ENCODE peak calls at places on chromosome 3, in five cellular contexts. One of them, this sample, is unnamed.

GRCh38 chr3:111829023-111829422 is 30.0 kb upstream of the PHLDB2 start:
- DNase-seq in GM03348: no peak
- DNase-seq in tibial nerve: no peak
- DNase-seq in effector memory CD4-positive, alpha-beta T cell: no peak
- DNase-seq in NCI-H2029 treated with DMSO at 0.1 percent for 48 hours: no peak
- DNase-seq in this sample: no peak

GRCh38 chr3:158918008-158918407 is 116.2 kb downstream of the MFSD1 start:
- DNase-seq in GM03348: peak; percentile 77
- DNase-seq in tibial nerve: peak; percentile 10
- DNase-seq in effector memory CD4-positive, alpha-beta T cell: no peak
- DNase-seq in NCI-H2029 treated with DMSO at 0.1 percent for 48 hours: no peak
- DNase-seq in this sample: no peak

GRCh38 chr3:79032686-79033318 is 735.0 kb downstream of the ROBO1 start:
- DNase-seq in GM03348: peak; percentile 57
- DNase-seq in tibial nerve: peak; percentile 68
- DNase-seq in effector memory CD4-positive, alpha-beta T cell: no peak
- DNase-seq in NCI-H2029 treated with DMSO at 0.1 percent for 48 hours: peak; percentile 32
- DNase-seq in this sample: no peak

GRCh38 chr3:41018841-41019240 is 180.5 kb upstream of the CTNNB1 start:
- DNase-seq in GM03348: no peak
- DNase-seq in tibial nerve: no peak
- DNase-seq in effector memory CD4-positive, alpha-beta T cell: no peak
- DNase-seq in NCI-H2029 treated with DMSO at 0.1 percent for 48 hours: no peak
- DNase-seq in this sample: no peak

GRCh38 chr3:149352556-149352955 is 19.1 kb upstream of the TM4SF18 start:
- DNase-seq in GM03348: peak; percentile 83
- DNase-seq in tibial nerve: no peak
- DNase-seq in effector memory CD4-positive, alpha-beta T cell: no peak
- DNase-seq in NCI-H2029 treated with DMSO at 0.1 percent for 48 hours: peak; percentile 66
- DNase-seq in this sample: no peak

GRCh38 chr3:23968467-23969184 is 23.5 kb downstream of the NR1D2 start:
- DNase-seq in GM03348: peak; percentile 35
- DNase-seq in tibial nerve: no peak
- DNase-seq in effector memory CD4-positive, alpha-beta T cell: no peak
- DNase-seq in NCI-H2029 treated with DMSO at 0.1 percent for 48 hours: no peak
- DNase-seq in this sample: no peak

GRCh38 chr3:184284696-184285095 is 8.9 kb downstream of the ECE2 start:
- DNase-seq in GM03348: peak; percentile 81
- DNase-seq in tibial nerve: no peak
- DNase-seq in effector memory CD4-positive, alpha-beta T cell: no peak
- DNase-seq in NCI-H2029 treated with DMSO at 0.1 percent for 48 hours: peak; percentile 64
- DNase-seq in this sample: peak; percentile 22

GRCh38 chr3:194276768-194277546 is 74.2 kb downstream of the CPN2 start:
- DNase-seq in GM03348: peak; percentile 81
- DNase-seq in tibial nerve: no peak
- DNase-seq in effector memory CD4-positive, alpha-beta T cell: no peak
- DNase-seq in NCI-H2029 treated with DMSO at 0.1 percent for 48 hours: no peak
- DNase-seq in this sample: no peak

GRCh38 chr3:181741428-181741827 is 29.7 kb downstream of the SOX2 start:
- DNase-seq in GM03348: no peak
- DNase-seq in tibial nerve: no peak
- DNase-seq in effector memory CD4-positive, alpha-beta T cell: no peak
- DNase-seq in NCI-H2029 treated with DMSO at 0.1 percent for 48 hours: no peak
- DNase-seq in this sample: no peak

GRCh38 chr3:126961191-126961790 is 21.6 kb upstream of the PLXNA1 start:
- DNase-seq in GM03348: peak; percentile 90
- DNase-seq in tibial nerve: peak; percentile 69
- DNase-seq in effector memory CD4-positive, alpha-beta T cell: no peak
- DNase-seq in NCI-H2029 treated with DMSO at 0.1 percent for 48 hours: no peak
- DNase-seq in this sample: no peak

GRCh38 chr3:162777118-162777517 is 1280.5 kb downstream of the OTOL1 start:
- DNase-seq in GM03348: no peak
- DNase-seq in tibial nerve: no peak
- DNase-seq in effector memory CD4-positive, alpha-beta T cell: no peak
- DNase-seq in NCI-H2029 treated with DMSO at 0.1 percent for 48 hours: no peak
- DNase-seq in this sample: no peak

GRCh38 chr3:10615715-10616114 is 110.3 kb upstream of the ATP2B2 start:
- DNase-seq in GM03348: no peak
- DNase-seq in tibial nerve: no peak
- DNase-seq in effector memory CD4-positive, alpha-beta T cell: no peak
- DNase-seq in NCI-H2029 treated with DMSO at 0.1 percent for 48 hours: no peak
- DNase-seq in this sample: no peak

GRCh38 chr3:27589795-27590194 is 105.6 kb upstream of the SLC4A7 start:
- DNase-seq in GM03348: peak; percentile 47
- DNase-seq in tibial nerve: no peak
- DNase-seq in effector memory CD4-positive, alpha-beta T cell: no peak
- DNase-seq in NCI-H2029 treated with DMSO at 0.1 percent for 48 hours: no peak
- DNase-seq in this sample: no peak

GRCh38 chr3:36663666-36664291 is 100.6 kb downstream of the DCLK3 start:
- DNase-seq in GM03348: peak; percentile 7
- DNase-seq in tibial nerve: no peak
- DNase-seq in effector memory CD4-positive, alpha-beta T cell: no peak
- DNase-seq in NCI-H2029 treated with DMSO at 0.1 percent for 48 hours: no peak
- DNase-seq in this sample: no peak

GRCh38 chr3:32391643-32392529 is at the start of gene CMTM7:
- DNase-seq in GM03348: peak; percentile 93
- DNase-seq in tibial nerve: peak; percentile 43
- DNase-seq in effector memory CD4-positive, alpha-beta T cell: peak; percentile 58
- DNase-seq in NCI-H2029 treated with DMSO at 0.1 percent for 48 hours: no peak
- DNase-seq in this sample: no peak

GRCh38 chr3:134795776-134796312 is 784 bp downstream of the EPHB1 start:
- DNase-seq in GM03348: peak; percentile 57
- DNase-seq in tibial nerve: no peak
- DNase-seq in effector memory CD4-positive, alpha-beta T cell: no peak
- DNase-seq in NCI-H2029 treated with DMSO at 0.1 percent for 48 hours: no peak
- DNase-seq in this sample: peak; percentile 21

GRCh38 chr3:180036092-180036677 is 552 bp downstream of the PEX5L start:
- DNase-seq in GM03348: no peak
- DNase-seq in tibial nerve: no peak
- DNase-seq in effector memory CD4-positive, alpha-beta T cell: no peak
- DNase-seq in NCI-H2029 treated with DMSO at 0.1 percent for 48 hours: no peak
- DNase-seq in this sample: no peak

GRCh38 chr3:178519701-178520100 is 16.5 kb upstream of the KCNMB2 start:
- DNase-seq in GM03348: no peak
- DNase-seq in tibial nerve: no peak
- DNase-seq in effector memory CD4-positive, alpha-beta T cell: no peak
- DNase-seq in NCI-H2029 treated with DMSO at 0.1 percent for 48 hours: no peak
- DNase-seq in this sample: no peak

GRCh38 chr3:1462916-1463315 is 370.1 kb downstream of the CNTN6 start:
- DNase-seq in GM03348: no peak
- DNase-seq in tibial nerve: no peak
- DNase-seq in effector memory CD4-positive, alpha-beta T cell: no peak
- DNase-seq in NCI-H2029 treated with DMSO at 0.1 percent for 48 hours: no peak
- DNase-seq in this sample: no peak

GRCh38 chr3:130933801-130934345 is 40.0 kb downstream of the ATP2C1 start:
- DNase-seq in GM03348: peak; percentile 3
- DNase-seq in tibial nerve: no peak
- DNase-seq in effector memory CD4-positive, alpha-beta T cell: no peak
- DNase-seq in NCI-H2029 treated with DMSO at 0.1 percent for 48 hours: no peak
- DNase-seq in this sample: no peak

GRCh38 chr3:16012086-16012485 is 162.4 kb upstream of the GALNT15 start:
- DNase-seq in GM03348: peak; percentile 77
- DNase-seq in tibial nerve: no peak
- DNase-seq in effector memory CD4-positive, alpha-beta T cell: no peak
- DNase-seq in NCI-H2029 treated with DMSO at 0.1 percent for 48 hours: no peak
- DNase-seq in this sample: no peak

GRCh38 chr3:15449489-15449888 is 22.1 kb downstream of the EAF1 start:
- DNase-seq in GM03348: no peak
- DNase-seq in tibial nerve: no peak
- DNase-seq in effector memory CD4-positive, alpha-beta T cell: no peak
- DNase-seq in NCI-H2029 treated with DMSO at 0.1 percent for 48 hours: no peak
- DNase-seq in this sample: no peak

GRCh38 chr3:13670292-13670691 is 121.4 kb downstream of the FBLN2 start:
- DNase-seq in GM03348: no peak
- DNase-seq in tibial nerve: no peak
- DNase-seq in effector memory CD4-positive, alpha-beta T cell: no peak
- DNase-seq in NCI-H2029 treated with DMSO at 0.1 percent for 48 hours: no peak
- DNase-seq in this sample: no peak

GRCh38 chr3:142647856-142648255 is 51.7 kb downstream of the PLS1 start:
- DNase-seq in GM03348: no peak
- DNase-seq in tibial nerve: no peak
- DNase-seq in effector memory CD4-positive, alpha-beta T cell: no peak
- DNase-seq in NCI-H2029 treated with DMSO at 0.1 percent for 48 hours: no peak
- DNase-seq in this sample: no peak

GRCh38 chr3:185280572-185281365 is 26.9 kb upstream of the EHHADH start:
- DNase-seq in GM03348: peak; percentile 71
- DNase-seq in tibial nerve: no peak
- DNase-seq in effector memory CD4-positive, alpha-beta T cell: no peak
- DNase-seq in NCI-H2029 treated with DMSO at 0.1 percent for 48 hours: peak; percentile 24
- DNase-seq in this sample: peak; percentile 6

GRCh38 chr3:129249284-129250065 is at the start of gene COPG1:
- DNase-seq in GM03348: peak; percentile 98
- DNase-seq in tibial nerve: peak; percentile 77
- DNase-seq in effector memory CD4-positive, alpha-beta T cell: peak; percentile 75
- DNase-seq in NCI-H2029 treated with DMSO at 0.1 percent for 48 hours: peak; percentile 40
- DNase-seq in this sample: peak; percentile 77

GRCh38 chr3:13352621-13353131 is 67.4 kb downstream of the NUP210 start:
- DNase-seq in GM03348: peak; percentile 37
- DNase-seq in tibial nerve: no peak
- DNase-seq in effector memory CD4-positive, alpha-beta T cell: no peak
- DNase-seq in NCI-H2029 treated with DMSO at 0.1 percent for 48 hours: no peak
- DNase-seq in this sample: no peak

GRCh38 chr3:53641397-53641796 is 147.0 kb downstream of the CACNA1D start:
- DNase-seq in GM03348: no peak
- DNase-seq in tibial nerve: no peak
- DNase-seq in effector memory CD4-positive, alpha-beta T cell: no peak
- DNase-seq in NCI-H2029 treated with DMSO at 0.1 percent for 48 hours: no peak
- DNase-seq in this sample: no peak

GRCh38 chr3:124634210-124635168 is 95.8 kb upstream of the UMPS start:
- DNase-seq in GM03348: no peak
- DNase-seq in tibial nerve: no peak
- DNase-seq in effector memory CD4-positive, alpha-beta T cell: no peak
- DNase-seq in NCI-H2029 treated with DMSO at 0.1 percent for 48 hours: no peak
- DNase-seq in this sample: no peak

GRCh38 chr3:132616780-132617179 is 19.7 kb downstream of the ACKR4 start:
- DNase-seq in GM03348: no peak
- DNase-seq in tibial nerve: no peak
- DNase-seq in effector memory CD4-positive, alpha-beta T cell: no peak
- DNase-seq in NCI-H2029 treated with DMSO at 0.1 percent for 48 hours: no peak
- DNase-seq in this sample: no peak

GRCh38 chr3:108103040-108103751 is 12.4 kb upstream of the CD47 start:
- DNase-seq in GM03348: no peak
- DNase-seq in tibial nerve: no peak
- DNase-seq in effector memory CD4-positive, alpha-beta T cell: no peak
- DNase-seq in NCI-H2029 treated with DMSO at 0.1 percent for 48 hours: no peak
- DNase-seq in this sample: no peak

GRCh38 chr3:138862531-138862923 is 27.8 kb upstream of the PIK3CB start:
- DNase-seq in GM03348: no peak
- DNase-seq in tibial nerve: no peak
- DNase-seq in effector memory CD4-positive, alpha-beta T cell: no peak
- DNase-seq in NCI-H2029 treated with DMSO at 0.1 percent for 48 hours: no peak
- DNase-seq in this sample: no peak

GRCh38 chr3:127676921-127677351 is 4.2 kb downstream of the ABTB1 start:
- DNase-seq in GM03348: no peak
- DNase-seq in tibial nerve: no peak
- DNase-seq in effector memory CD4-positive, alpha-beta T cell: no peak
- DNase-seq in NCI-H2029 treated with DMSO at 0.1 percent for 48 hours: no peak
- DNase-seq in this sample: no peak

GRCh38 chr3:100335137-100335833 is 728 bp downstream of the NIT2 start:
- DNase-seq in GM03348: peak; percentile 7
- DNase-seq in tibial nerve: no peak
- DNase-seq in effector memory CD4-positive, alpha-beta T cell: no peak
- DNase-seq in NCI-H2029 treated with DMSO at 0.1 percent for 48 hours: no peak
- DNase-seq in this sample: no peak